ENCODE peak calls at places on chromosomes 16 and 17, in six cellular contexts. C is fibroblast of mammary gland, I is psoas muscle, B is GM06990, A is lung, J is tibial nerve. W is an unnamed sample.

GRCh38 chr17:43834106-43834505 is 1.2 kb upstream of the MPP3 start:
- DNase-seq in C (peak), I (no peak), B (no peak), A (no peak), J (peak), W (no peak)

GRCh38 chr16:46772463-46772862 is 24.3 kb upstream of the MYLK3 start:
- DNase-seq in C (no peak), I (no peak), B (no peak), A (peak), J (no peak), W (no peak)

GRCh38 chr17:50173335-50173941 is 7.6 kb downstream of the SGCA start:
- DNase-seq in C (peak), I (peak), B (no peak), A (no peak), J (no peak), W (no peak)

GRCh38 chr16:72947379-72948237 is 100.3 kb downstream of the ZFHX3 start:
- DNase-seq in C (no peak), I (peak), B (no peak), A (no peak), J (no peak), W (no peak)

GRCh38 chr16:80167657-80168056 is 373.1 kb upstream of the DYNLRB2 start:
- DNase-seq in C (no peak), I (no peak), B (no peak), A (no peak), J (no peak), W (no peak)

GRCh38 chr16:68005786-68006286 is 6.6 kb upstream of the DPEP2 start:
- DNase-seq in C (no peak), I (no peak), B (no peak), A (peak), J (peak), W (peak)

GRCh38 chr17:27296427-27296979 is 2.6 kb downstream of the WSB1 start:
- DNase-seq in C (peak), I (no peak), B (no peak), A (no peak), J (no peak), W (peak)

GRCh38 chr17:45372325-45372869 is 55.6 kb upstream of the MAP3K14 start:
- DNase-seq in C (peak), I (no peak), B (no peak), A (no peak), J (no peak), W (no peak)

GRCh38 chr16:27268376-27269299 is at the start of gene NSMCE1:
- DNase-seq in C (peak), I (peak), B (peak), A (peak), J (peak), W (peak)

GRCh38 chr16:69465083-69465721 is 40.8 kb downstream of the CYB5B start:
- DNase-seq in C (no peak), I (no peak), B (peak), A (no peak), J (no peak), W (peak)

GRCh38 chr17:44187131-44187899 is 543 bp downstream of the TMUB2 start:
- DNase-seq in C (peak), I (no peak), B (no peak), A (no peak), J (no peak), W (peak)

GRCh38 chr17:691423-691822 is 23.2 kb downstream of the VPS53 start:
- DNase-seq in C (peak), I (no peak), B (no peak), A (no peak), J (no peak), W (no peak)

GRCh38 chr17:53191878-53192277 is 630.8 kb upstream of the KIF2B start:
- DNase-seq in C (no peak), I (no peak), B (no peak), A (no peak), J (no peak), W (no peak)

GRCh38 chr17:83006515-83007455 is 72.6 kb upstream of the METRNL start:
- DNase-seq in C (no peak), I (no peak), B (no peak), A (no peak), J (no peak), W (no peak)

GRCh38 chr16:74709477-74709877 is 8.8 kb upstream of the MLKL start:
- DNase-seq in C (peak), I (peak), B (no peak), A (peak), J (peak), W (peak)

GRCh38 chr16:89574681-89575246 is 794 bp upstream of the CPNE7 start:
- DNase-seq in C (peak), I (no peak), B (peak), A (no peak), J (no peak), W (peak)

GRCh38 chr17:77366206-77366557 is 225.4 kb downstream of the SEC14L1 start:
- DNase-seq in C (no peak), I (no peak), B (no peak), A (no peak), J (no peak), W (no peak)

GRCh38 chr17:55177159-55177913 is 87.4 kb upstream of the HLF start:
- DNase-seq in C (peak), I (no peak), B (no peak), A (no peak), J (no peak), W (peak)

GRCh38 chr17:8173871-8174322 is 2.3 kb downstream of the TMEM107 start:
- DNase-seq in C (no peak), I (no peak), B (no peak), A (no peak), J (no peak), W (no peak)

GRCh38 chr17:45908460-45908859 is 14.1 kb downstream of the MAPT start:
- DNase-seq in C (no peak), I (no peak), B (no peak), A (no peak), J (no peak), W (no peak)

GRCh38 chr17:16272111-16272510 is 55.1 kb downstream of the PIGL start:
- DNase-seq in C (no peak), I (no peak), B (no peak), A (no peak), J (no peak), W (no peak)

GRCh38 chr16:84239910-84240309 is at the start of gene KCNG4:
- DNase-seq in C (no peak), I (no peak), B (no peak), A (no peak), J (no peak), W (no peak)

GRCh38 chr16:12951392-12951791 is 50.0 kb downstream of the SHISA9 start:
- DNase-seq in C (no peak), I (no peak), B (no peak), A (no peak), J (no peak), W (no peak)

GRCh38 chr17:64056269-64057005 is 36.0 kb upstream of the ICAM2 start:
- DNase-seq in C (no peak), I (no peak), B (peak), A (no peak), J (no peak), W (peak)

GRCh38 chr16:69444873-69445517 is 20.6 kb downstream of the CYB5B start:
- DNase-seq in C (peak), I (no peak), B (no peak), A (no peak), J (no peak), W (no peak)

GRCh38 chr16:84396537-84397008 is 28.2 kb downstream of the ATP2C2 start:
- DNase-seq in C (no peak), I (no peak), B (no peak), A (peak), J (no peak), W (no peak)

GRCh38 chr17:77127735-77128361 is 12.9 kb upstream of the SEC14L1 start:
- DNase-seq in C (peak), I (peak), B (no peak), A (peak), J (peak), W (peak)

GRCh38 chr16:8868272-8869211 is at the start of gene CARHSP1:
- DNase-seq in C (peak), I (peak), B (peak), A (peak), J (peak), W (peak)

GRCh38 chr17:28578246-28579195 is 1.8 kb upstream of the ALDOC start:
- DNase-seq in C (no peak), I (no peak), B (no peak), A (no peak), J (no peak), W (no peak)

GRCh38 chr17:50471009-50471905 is 2.6 kb upstream of the CHAD start:
- DNase-seq in C (no peak), I (peak), B (no peak), A (no peak), J (no peak), W (no peak)

GRCh38 chr16:55257971-55258613 is 65.9 kb upstream of the IRX6 start:
- DNase-seq in C (peak), I (peak), B (peak), A (peak), J (peak), W (peak)

GRCh38 chr16:30399435-30400186 is 4.4 kb downstream of the ZNF48 start:
- DNase-seq in C (no peak), I (no peak), B (no peak), A (no peak), J (no peak), W (no peak)

GRCh38 chr17:77901476-77901875 is 57.0 kb upstream of the TNRC6C start:
- DNase-seq in C (no peak), I (peak), B (no peak), A (no peak), J (no peak), W (no peak)

GRCh38 chr17:82678265-82678891 is 20.1 kb downstream of the RAB40B start:
- DNase-seq in C (no peak), I (no peak), B (no peak), A (no peak), J (no peak), W (peak)

GRCh38 chr17:13017623-13018462 is at the start of gene ELAC2:
- DNase-seq in C (peak), I (peak), B (peak), A (peak), J (peak), W (peak)
- TF ChIP-seq CTCF in C (no peak), I (peak), B (no peak), A (no peak), J (no peak), W (no peak)

GRCh38 chr16:87231295-87231694 is 85.9 kb downstream of the C16orf95 start:
- DNase-seq in C (no peak), I (no peak), B (no peak), A (no peak), J (no peak), W (no peak)

GRCh38 chr16:87231911-87232310 is 85.3 kb downstream of the C16orf95 start:
- DNase-seq in C (no peak), I (no peak), B (no peak), A (no peak), J (no peak), W (no peak)

GRCh38 chr16:87234601-87235000 is 82.6 kb downstream of the C16orf95 start:
- DNase-seq in C (no peak), I (no peak), B (no peak), A (no peak), J (no peak), W (no peak)

GRCh38 chr16:87235810-87236515 is 81.2 kb downstream of the C16orf95 start:
- DNase-seq in C (no peak), I (no peak), B (peak), A (no peak), J (no peak), W (peak)

DNA sequence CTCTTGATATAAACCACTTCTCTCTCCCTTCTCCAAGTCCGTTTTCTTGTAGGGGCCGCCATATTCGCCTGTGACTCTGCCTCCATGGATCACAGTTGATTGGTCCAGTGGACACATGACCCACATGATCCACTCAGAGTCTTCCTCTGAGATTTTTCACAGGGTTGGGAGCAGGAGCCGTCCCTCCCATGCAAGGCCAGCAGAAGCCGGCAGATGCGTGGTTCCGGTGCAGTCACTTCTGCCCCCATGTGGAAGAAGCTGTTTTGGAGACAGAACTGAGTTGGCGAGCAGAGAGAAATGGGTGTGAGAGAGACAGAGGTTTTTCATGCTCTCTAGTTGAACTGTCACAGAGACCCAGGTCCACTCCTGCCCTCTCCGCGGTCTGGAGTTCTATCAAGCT is 83.3 kb downstream of the C16orf95 start:
- DNase-seq in C (peak), I (no peak), B (no peak), A (no peak), J (no peak), W (peak)
- TF ChIP-seq CTCF in C (peak), I (no peak), B (no peak), A (no peak), J (peak), W (peak)

GRCh38 chr16:10122546-10122945 is 59.7 kb downstream of the GRIN2A start:
- DNase-seq in C (peak), I (no peak), B (no peak), A (no peak), J (no peak), W (peak)
- TF ChIP-seq CTCF in C (peak), I (no peak), B (peak), A (no peak), J (peak), W (peak)

GRCh38 chr16:81882559-81882958 is 103.5 kb downstream of the PLCG2 start:
- DNase-seq in C (no peak), I (no peak), B (no peak), A (no peak), J (no peak), W (no peak)
- TF ChIP-seq CTCF in C (no peak), I (no peak), B (no peak), A (no peak), J (no peak), W (no peak)

GRCh38 chr17:67605259-67605912 is 112.3 kb upstream of the NOL11 start:
- DNase-seq in C (peak), I (peak), B (no peak), A (no peak), J (no peak), W (no peak)

GRCh38 chr17:67610061-67610460 is 107.7 kb upstream of the NOL11 start:
- DNase-seq in C (no peak), I (no peak), B (no peak), A (no peak), J (no peak), W (no peak)

GRCh38 chr17:67606896-67607604 is 110.7 kb upstream of the NOL11 start:
- DNase-seq in C (no peak), I (no peak), B (no peak), A (no peak), J (no peak), W (no peak)

GRCh38 chr17:67606471-67606870 is 111.3 kb upstream of the NOL11 start:
- DNase-seq in C (no peak), I (peak), B (no peak), A (peak), J (peak), W (no peak)

DNA sequence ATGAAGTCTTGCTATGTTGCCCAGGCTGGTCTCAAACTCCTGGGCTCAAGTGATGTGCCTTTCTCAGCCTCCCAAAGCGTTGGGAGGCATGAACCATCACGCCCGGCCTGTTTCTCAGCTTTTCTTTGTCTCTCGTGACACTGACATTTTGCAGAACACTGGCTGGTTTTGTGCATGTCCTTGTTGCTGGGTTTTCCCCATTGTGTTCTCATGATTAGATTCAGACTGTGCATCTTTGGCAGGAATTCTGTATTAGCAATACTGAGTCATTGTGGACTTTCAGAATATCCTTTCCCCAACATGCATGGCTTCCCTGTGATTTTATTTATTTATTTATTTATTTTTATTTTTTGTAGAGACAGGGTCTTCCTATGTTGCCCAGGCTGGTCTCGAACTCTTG is 109.0 kb upstream of the NOL11 start:
- DNase-seq in C (peak), I (no peak), B (no peak), A (no peak), J (no peak), W (peak)
- TF ChIP-seq CTCF in C (no peak), I (no peak), B (no peak), A (no peak), J (no peak), W (no peak)

DNA sequence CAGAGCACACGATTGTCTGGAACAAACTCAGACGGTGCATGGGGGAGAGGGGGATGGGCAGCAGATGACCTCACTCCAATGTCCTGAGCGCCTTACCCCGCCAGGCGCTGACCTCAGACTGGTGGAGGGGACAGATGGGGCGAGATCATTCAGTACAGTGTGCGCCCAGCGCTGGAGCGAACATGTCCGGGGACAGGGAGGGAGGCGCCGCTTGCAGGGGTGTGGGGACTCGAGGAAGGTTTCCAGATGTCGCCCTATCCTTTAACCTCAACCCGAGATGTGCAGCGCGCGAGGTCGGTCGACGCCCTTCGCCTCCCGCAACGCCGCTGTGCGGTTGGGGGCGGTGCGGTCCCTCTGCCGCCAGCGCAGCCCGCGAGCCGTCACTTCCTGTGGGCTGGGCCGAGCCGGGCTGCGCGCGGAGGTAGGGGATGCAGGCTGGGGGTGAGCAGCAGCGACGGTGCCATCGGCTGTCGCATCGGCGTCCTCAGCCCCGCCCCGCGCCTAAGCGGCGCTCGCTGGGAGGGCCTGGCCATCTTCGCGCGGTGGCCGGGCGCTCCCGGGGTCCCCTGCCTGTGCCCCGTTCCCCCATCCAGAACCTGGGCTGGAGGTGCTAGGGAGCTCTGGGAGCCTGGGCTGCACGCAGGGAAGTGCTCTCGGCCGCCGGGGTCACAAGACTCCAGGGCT is 5.3 kb upstream of the CDR2L start:
- DNase-seq in C (peak), I (peak), B (peak), A (peak), J (peak), W (peak)
- TF ChIP-seq CTCF in C (no peak), I (no peak), B (no peak), A (no peak), J (no peak), W (no peak)

DNA sequence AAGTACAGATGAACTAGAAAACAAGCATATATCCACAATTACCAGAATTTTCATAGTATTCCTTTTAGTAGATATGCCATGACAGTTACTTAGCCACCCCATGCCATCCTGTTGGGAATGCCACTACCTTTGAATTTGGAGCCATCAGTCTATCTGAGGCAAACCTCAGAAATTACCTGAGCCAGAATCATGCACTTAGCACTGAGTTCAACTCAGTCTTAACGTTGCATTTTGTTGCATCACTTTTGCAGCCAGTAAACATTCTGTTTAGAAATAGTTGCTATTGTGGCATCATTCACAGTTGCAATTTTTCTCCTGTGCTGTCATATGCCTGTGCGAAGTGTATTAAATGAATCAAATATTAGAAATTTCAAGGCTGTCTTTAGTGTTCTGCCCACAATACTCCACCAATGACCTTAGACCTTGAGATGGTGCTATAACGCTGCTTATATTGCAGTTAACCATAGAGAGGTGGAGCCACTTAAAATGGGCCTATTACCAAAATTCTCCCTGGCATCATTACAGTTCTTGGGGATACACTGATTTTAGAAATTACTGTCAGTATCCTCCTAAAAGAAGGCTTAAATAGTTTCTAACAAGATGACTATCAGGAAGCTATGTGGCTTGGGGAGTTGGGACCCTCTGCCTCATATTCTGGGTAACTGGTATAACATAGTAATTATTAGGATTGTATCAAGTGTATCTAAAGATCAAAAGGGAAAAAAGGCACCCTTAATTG is 11.1 kb downstream of the PTRH2 start:
- DNase-seq in C (peak), I (no peak), B (no peak), A (no peak), J (no peak), W (no peak)
- TF ChIP-seq CTCF in C (no peak), I (no peak), B (no peak), A (no peak), J (no peak), W (no peak)

DNA sequence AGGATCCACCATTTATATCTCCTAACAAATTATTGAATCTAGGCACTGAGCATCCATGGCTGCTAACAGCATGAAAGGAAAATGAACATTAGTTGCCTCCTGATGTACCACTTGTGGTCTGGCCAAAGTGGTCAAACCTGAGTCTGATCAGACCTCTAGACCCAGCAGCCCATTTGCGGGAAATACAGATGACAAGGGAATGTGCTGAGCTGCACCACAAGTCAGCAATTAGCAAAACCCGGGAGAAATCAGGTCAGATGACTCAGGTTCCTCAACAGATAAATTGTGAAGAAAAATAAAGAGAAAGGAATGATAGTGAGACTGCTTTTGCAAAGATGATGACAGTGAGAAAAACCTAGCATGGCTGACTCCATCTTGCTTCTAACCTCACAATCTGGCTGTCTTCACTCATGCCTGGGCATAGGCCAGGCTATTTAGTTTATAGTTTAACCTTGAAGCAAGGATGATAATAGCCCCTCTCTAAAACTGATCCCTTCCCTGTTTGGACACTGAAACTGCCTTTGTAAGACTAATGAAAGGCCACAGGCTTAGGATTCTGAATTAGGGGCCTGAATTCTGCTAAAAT is 142.7 kb upstream of the ASIC2 start:
- DNase-seq in C (peak), I (no peak), B (no peak), A (no peak), J (no peak), W (no peak)
- TF ChIP-seq CTCF in C (no peak), I (no peak), B (no peak), A (no peak), J (no peak), W (no peak)

W was measured in GM12865.